ENCODE peak calls at places on chromosome 16, in four cellular contexts. K, U, Y and N are unnamed samples.

GRCh38 chr16:68590201-68590994 is 51.3 kb downstream of the ZFP90 start:
- DNase-seq in Y (no peak), U (no peak), K (peak), N (no peak)

GRCh38 chr16:56195151-56195550 is 3.9 kb downstream of the GNAO1 start:
- DNase-seq in Y (no peak), K (no peak), U (no peak), N (no peak)

GRCh38 chr16:4391635-4392381 is 20.2 kb downstream of the VASN start:
- DNase-seq in Y (no peak), K (no peak), U (no peak), N (no peak)

GRCh38 chr16:25716186-25716585 is 24.4 kb downstream of the HS3ST4 start:
- DNase-seq in U (no peak), Y (no peak), K (no peak), N (no peak)

GRCh38 chr16:77920984-77921383 is 101.4 kb upstream of the CLEC3A start:
- DNase-seq in K (no peak), U (no peak), Y (no peak), N (no peak)

GRCh38 chr16:456891-457483 is 31.5 kb downstream of the RAB11FIP3 start:
- DNase-seq in Y (no peak), K (no peak), U (no peak), N (no peak)

GRCh38 chr16:74448990-74449389 is 27.7 kb upstream of the CLEC18B start:
- DNase-seq in Y (no peak), U (peak), K (peak), N (peak)

GRCh38 chr16:78434401-78434800 is 334.9 kb downstream of the WWOX start:
- DNase-seq in Y (no peak), U (no peak), K (no peak), N (no peak)

GRCh38 chr16:81116285-81116684 is 20.1 kb upstream of the GCSH start:
- DNase-seq in U (no peak), K (no peak), Y (no peak), N (no peak)

GRCh38 chr16:88014954-88015805 is 63.9 kb downstream of the BANP start:
- DNase-seq in K (no peak), Y (no peak), U (no peak), N (no peak)

GRCh38 chr16:63067141-63067540 is 1030.9 kb upstream of the CDH8 start:
- DNase-seq in K (no peak), U (no peak), Y (peak), N (no peak)

GRCh38 chr16:47113130-47113529 is 30.6 kb downstream of the NETO2 start:
- DNase-seq in Y (no peak), K (no peak), U (no peak), N (no peak)

GRCh38 chr16:55655709-55656694 is at the start of gene SLC6A2:
- DNase-seq in U (no peak), K (no peak), Y (no peak), N (no peak)

GRCh38 chr16:637081-638018 is 1.2 kb upstream of the METTL26 start:
- DNase-seq in K (peak), Y (peak), U (peak), N (no peak)

GRCh38 chr16:47211218-47211617 is 67.5 kb upstream of the NETO2 start:
- DNase-seq in Y (no peak), U (no peak), K (no peak), N (no peak)

GRCh38 chr16:78388920-78389564 is 289.6 kb downstream of the WWOX start:
- DNase-seq in K (no peak), U (no peak), Y (no peak), N (no peak)

GRCh38 chr16:47826070-47826469 is 329.7 kb downstream of the ABCC12 start:
- DNase-seq in U (no peak), K (no peak), Y (no peak), N (no peak)

GRCh38 chr16:66254106-66254505 is 112.4 kb upstream of the CDH5 start:
- DNase-seq in Y (no peak), K (no peak), U (peak), N (no peak)

GRCh38 chr16:79613009-79613408 is 12.5 kb upstream of the MAF start:
- DNase-seq in K (no peak), Y (no peak), U (no peak), N (no peak)

GRCh38 chr16:4353675-4354074 is 2.6 kb upstream of the PAM16 start:
- DNase-seq in Y (no peak), K (no peak), U (no peak), N (no peak)

GRCh38 chr16:6918661-6919060 is 414.0 kb upstream of the RBFOX1 start:
- DNase-seq in U (no peak), K (no peak), Y (no peak), N (no peak)

GRCh38 chr16:78122774-78123315 is 23.4 kb downstream of the WWOX start:
- DNase-seq in K (no peak), Y (peak), U (no peak), N (no peak)

GRCh38 chr16:47143329-47143676 is 442 bp downstream of the NETO2 start:
- DNase-seq in K (peak), Y (peak), U (peak), N (no peak)

GRCh38 chr16:27240948-27241531 is 27.5 kb downstream of the NSMCE1 start:
- DNase-seq in U (no peak), K (no peak), Y (no peak), N (no peak)

GRCh38 chr16:67752641-67753040 is 33.5 kb upstream of the GFOD2 start:
- DNase-seq in Y (no peak), U (no peak), K (no peak), N (no peak)

GRCh38 chr16:1026784-1027415 is 45.3 kb downstream of the SOX8 start:
- DNase-seq in Y (no peak), U (no peak), K (no peak), N (no peak)

GRCh38 chr16:64695684-64696083 is 426.2 kb downstream of the CDH11 start:
- DNase-seq in K (no peak), U (no peak), Y (no peak), N (no peak)

GRCh38 chr16:23155445-23156049 is 6.3 kb upstream of the USP31 start:
- DNase-seq in Y (no peak), U (no peak), K (peak), N (no peak)
- TF ChIP-seq CTCF in Y (no peak), U (no peak), K (no peak), N (peak)

GRCh38 chr16:58021661-58022551 is 3.6 kb upstream of the MMP15 start:
- DNase-seq in U (no peak), K (no peak), Y (no peak), N (no peak)

GRCh38 chr16:58024347-58024672 is 1.2 kb upstream of the MMP15 start:
- DNase-seq in K (no peak), Y (no peak), U (no peak), N (no peak)

GRCh38 chr16:58020628-58021521 is 4.7 kb upstream of the MMP15 start:
- DNase-seq in K (peak), U (peak), Y (peak), N (no peak)

GRCh38 chr16:58024673-58025350 is 742 bp upstream of the MMP15 start:
- DNase-seq in Y (no peak), U (no peak), K (peak), N (no peak)

GRCh38 chr16:58022601-58023371 is 2.8 kb upstream of the MMP15 start:
- DNase-seq in U (peak), K (peak), Y (no peak), N (no peak)
- H3K27ac ChIP-seq in U (peak), K (peak), Y (no peak), N (peak)

DNA sequence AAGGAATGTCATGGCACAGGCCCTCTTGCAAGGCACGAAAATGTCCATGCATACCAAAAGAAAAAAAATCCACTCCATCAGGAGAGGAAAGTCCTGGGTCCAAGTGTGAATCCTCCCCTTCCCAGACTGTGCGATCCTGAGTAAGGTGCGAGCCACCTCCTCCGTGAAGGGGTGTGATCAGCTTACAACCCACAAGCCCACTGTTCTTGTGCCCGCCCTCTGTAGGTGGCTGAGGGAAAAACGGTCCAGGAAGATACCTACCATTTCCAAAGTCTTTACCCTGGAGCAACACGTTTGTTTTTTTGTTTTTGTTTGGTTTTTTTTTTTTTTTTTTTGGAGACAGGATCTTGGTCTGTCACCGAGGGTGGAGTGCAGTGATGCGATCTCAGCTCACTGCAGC is 116.5 kb downstream of the ZNF423 start:
- DNase-seq in Y (no peak), U (no peak), K (no peak), N (no peak)
- TF ChIP-seq CTCF in Y (peak), U (no peak), K (no peak), N (no peak)

GRCh38 chr16:72027669-72028378 is 19.3 kb downstream of the DHODH start:
- DNase-seq in K (no peak), Y (no peak), U (no peak), N (no peak)

GRCh38 chr16:72029567-72030271 is 21.2 kb downstream of the DHODH start:
- DNase-seq in Y (no peak), K (no peak), U (no peak), N (no peak)

GRCh38 chr16:72023962-72024361 is 15.4 kb downstream of the DHODH start:
- DNase-seq in Y (no peak), K (no peak), U (no peak), N (no peak)

GRCh38 chr16:72024862-72025382 is 16.4 kb downstream of the DHODH start:
- DNase-seq in U (no peak), Y (no peak), K (no peak), N (no peak)

DNA sequence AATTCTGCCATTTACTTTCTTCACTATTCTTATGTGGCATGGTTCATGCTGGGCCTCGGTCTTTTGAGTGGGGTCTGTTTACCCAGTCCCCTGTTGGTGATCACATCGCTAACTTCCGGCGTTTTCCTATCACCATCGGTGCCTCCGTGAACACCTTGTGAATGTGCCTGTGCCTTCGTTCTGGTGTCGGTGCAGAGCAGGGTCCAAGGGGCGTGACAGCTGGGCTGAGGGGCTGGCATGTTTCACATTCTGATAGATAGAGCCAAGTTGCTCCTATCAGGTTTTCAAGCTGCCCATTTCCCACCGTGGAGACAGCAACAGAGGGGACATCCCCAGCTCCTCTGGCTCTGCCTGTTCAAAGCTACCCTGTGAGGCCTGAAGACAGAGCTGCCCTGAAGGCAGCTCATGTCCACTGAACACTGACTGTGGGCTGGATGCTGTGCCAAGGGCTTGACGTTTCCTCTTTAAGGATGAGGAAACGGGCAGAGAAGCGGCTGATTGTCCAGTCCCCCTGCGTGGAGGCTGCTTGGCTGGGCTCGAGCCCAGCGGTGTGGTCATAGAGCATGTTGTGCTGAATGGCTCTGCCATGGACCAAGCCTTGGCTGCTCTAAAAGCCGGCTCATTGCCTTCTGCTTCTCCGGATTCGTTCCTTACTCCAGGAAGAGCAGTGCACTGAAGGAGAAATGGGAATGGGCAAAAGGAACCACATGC is 17.0 kb downstream of the DHODH start:
- DNase-seq in Y (no peak), K (no peak), U (no peak), N (no peak)
- H3K27ac ChIP-seq in Y (no peak), K (no peak), U (no peak), N (no peak)

DNA sequence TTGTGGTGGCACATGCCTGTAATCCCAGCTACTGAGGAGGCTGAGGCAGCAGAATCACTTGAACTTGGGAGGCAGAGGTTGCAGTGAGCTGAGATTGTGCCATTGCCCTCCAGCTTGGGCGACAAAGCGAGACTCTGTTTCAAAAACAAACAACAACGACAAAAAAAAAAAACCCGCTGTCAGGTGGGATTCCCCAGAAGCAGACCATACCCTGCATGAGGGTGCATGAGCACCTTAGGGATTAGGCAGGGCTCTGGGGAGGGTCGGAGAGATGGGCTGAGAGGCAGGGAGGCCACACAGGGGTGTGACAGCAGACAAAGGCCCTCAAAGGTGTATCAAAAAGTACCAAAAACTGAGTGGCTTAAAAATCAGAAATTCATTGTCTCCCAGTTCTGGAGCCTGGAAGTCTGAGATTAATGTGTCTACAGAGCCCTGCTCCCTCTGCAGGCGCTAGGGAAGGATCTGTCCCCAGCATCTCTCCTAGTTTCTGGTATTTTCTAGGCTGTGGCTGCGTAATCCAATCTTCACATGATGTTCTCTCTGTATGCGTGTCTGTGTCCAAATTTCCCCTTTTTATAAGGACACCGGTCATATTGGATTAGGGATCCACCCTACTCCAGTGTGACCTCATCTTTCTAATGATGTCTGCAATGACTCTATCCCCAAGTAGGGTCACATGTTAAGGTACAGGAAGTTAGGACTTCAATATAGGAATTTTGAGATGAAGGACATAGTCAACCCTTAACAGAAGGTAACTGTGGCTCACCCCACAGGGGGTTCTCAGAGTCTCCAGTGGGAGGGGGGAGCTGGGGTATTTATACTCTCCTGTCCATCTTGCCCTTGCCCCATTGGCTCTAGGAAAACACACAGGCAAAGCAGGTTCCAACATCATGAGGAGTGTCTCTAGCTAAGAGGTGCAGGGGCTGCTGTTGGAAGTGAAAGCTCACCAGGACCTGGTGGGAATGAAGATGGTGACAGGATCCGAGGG is 13.6 kb upstream of the TVP23A start:
- DNase-seq in U (no peak), K (no peak), Y (no peak), N (no peak)
- TF ChIP-seq CTCF in U (no peak), K (no peak), Y (no peak), N (no peak)